ENCODE peak calls at places on chromosome 3, in six cellular contexts. T is stimulated activated CD4-positive, alpha-beta T cell treated with anti-CD3 and anti-CD28 coated beads, Interleukin-2, amount 100 ng/mL, for 48 hours; F is T-helper 1 cell; L is right cardiac atrium; C is T follicular helper cell; K is NCI-H510A. E is an unnamed sample.

GRCh38 chr3:153429821-153430220 is 267.8 kb downstream of the RAP2B start:
- DNase-seq in T (no peak), F (no peak), L (no peak), C (no peak), K (no peak), E (no peak)

GRCh38 chr3:16608816-16609215 is 3.6 kb upstream of the DAZL start:
- DNase-seq in T (no peak), F (no peak), L (no peak), C (no peak), K (no peak), E (no peak)

GRCh38 chr3:172522871-172523818 is at the start of gene TNFSF10:
- DNase-seq in T (peak), F (peak), L (peak), C (peak), K (no peak), E (peak)

GRCh38 chr3:37992271-37993066 is 1.9 kb downstream of the VILL start:
- DNase-seq in T (no peak), F (no peak), L (peak), C (no peak), K (no peak), E (no peak)

GRCh38 chr3:69472093-69472492 is 86.2 kb upstream of the FRMD4B start:
- DNase-seq in T (no peak), F (no peak), L (no peak), C (no peak), K (no peak), E (no peak)

GRCh38 chr3:46705022-46705530 is 3.9 kb downstream of the TMIE start:
- DNase-seq in T (peak), F (peak), L (peak), C (peak), K (peak), E (peak)

GRCh38 chr3:45362768-45363167 is 25.6 kb upstream of the LARS2 start:
- DNase-seq in T (no peak), F (no peak), L (no peak), C (no peak), K (no peak), E (no peak)

GRCh38 chr3:133262371-133262770 is 137.5 kb upstream of the BFSP2 start:
- DNase-seq in T (no peak), F (no peak), L (no peak), C (no peak), K (no peak), E (no peak)

GRCh38 chr3:48561045-48561736 is 2.4 kb downstream of the UCN2 start:
- DNase-seq in T (no peak), F (no peak), L (peak), C (no peak), K (no peak), E (peak)

GRCh38 chr3:13159890-13160289 is 86.7 kb upstream of the IQSEC1 start:
- DNase-seq in T (no peak), F (no peak), L (no peak), C (no peak), K (no peak), E (no peak)

GRCh38 chr3:17401912-17402311 is 340.5 kb downstream of the TBC1D5 start:
- DNase-seq in T (no peak), F (no peak), L (no peak), C (no peak), K (no peak), E (no peak)